ENCODE peak calls at places on chromosomes 12 and 14, in four cellular contexts. One of them, this sample, is unnamed.

GRCh38 chr12:124633269-124633953 is 66.0 kb upstream of the NCOR2 start:
- DNase-seq in HL-60: peak; percentile 45
- DNase-seq in GM12878: no peak
- DNase-seq in K562: no peak
- DNase-seq in this sample: no peak

GRCh38 chr12:24554612-24555300 is 394.1 kb downstream of the BCAT1 start:
- DNase-seq in K562: no peak
- DNase-seq in GM12878: no peak
- DNase-seq in HL-60: no peak
- DNase-seq in this sample: no peak

GRCh38 chr12:18935371-18935965 is 194.1 kb upstream of the PLEKHA5 start:
- DNase-seq in GM12878: no peak
- DNase-seq in K562: no peak
- DNase-seq in HL-60: no peak
- DNase-seq in this sample: no peak

GRCh38 chr14:101808020-101808641 is 46.6 kb downstream of the PPP2R5C start:
- DNase-seq in GM12878: no peak
- DNase-seq in K562: peak; percentile 48
- DNase-seq in HL-60: no peak
- DNase-seq in this sample: no peak

GRCh38 chr14:99616832-99617488 is 13.0 kb upstream of the CCDC85C start:
- DNase-seq in GM12878: no peak
- DNase-seq in K562: no peak
- DNase-seq in HL-60: no peak
- DNase-seq in this sample: no peak

GRCh38 chr12:15699886-15700285 is 89.3 kb downstream of the EPS8 start:
- DNase-seq in HL-60: no peak
- DNase-seq in K562: no peak
- DNase-seq in GM12878: no peak
- DNase-seq in this sample: no peak

GRCh38 chr12:27545666-27546065 is 21.7 kb downstream of the PPFIBP1 start:
- DNase-seq in HL-60: no peak
- DNase-seq in K562: no peak
- DNase-seq in GM12878: no peak
- DNase-seq in this sample: no peak

GRCh38 chr12:108722992-108723766 is 8.1 kb downstream of the CORO1C start:
- DNase-seq in GM12878: no peak
- DNase-seq in HL-60: peak; percentile 85
- DNase-seq in K562: no peak
- DNase-seq in this sample: no peak

GRCh38 chr14:92655372-92655771 is 93.1 kb downstream of the LGMN start:
- DNase-seq in HL-60: no peak
- DNase-seq in K562: no peak
- DNase-seq in GM12878: no peak
- DNase-seq in this sample: no peak

GRCh38 chr12:132584472-132584871 is 25.9 kb downstream of the LRCOL1 start:
- DNase-seq in K562: no peak
- DNase-seq in GM12878: no peak
- DNase-seq in HL-60: no peak
- DNase-seq in this sample: no peak

GRCh38 chr14:21083565-21084325 is 13.6 kb downstream of the ARHGEF40 start:
- DNase-seq in HL-60: no peak
- DNase-seq in K562: no peak
- DNase-seq in GM12878: no peak
- DNase-seq in this sample: no peak

GRCh38 chr14:91911474-91912032 is 35.9 kb downstream of the FBLN5 start:
- DNase-seq in HL-60: peak; percentile 43
- DNase-seq in K562: peak; percentile 10
- DNase-seq in GM12878: peak; percentile 13
- DNase-seq in this sample: peak; percentile 40

GRCh38 chr14:100895411-100895810 is 8.1 kb downstream of the RTL1 start:
- DNase-seq in HL-60: no peak
- DNase-seq in K562: no peak
- DNase-seq in GM12878: no peak
- DNase-seq in this sample: no peak

GRCh38 chr14:106879241-106879640 is 1352.9 kb downstream of the TMEM121 start:
- DNase-seq in K562: peak; percentile 22
- DNase-seq in HL-60: peak; percentile 88
- DNase-seq in GM12878: no peak
- DNase-seq in this sample: no peak

GRCh38 chr14:67579636-67580035 is 20.4 kb downstream of the PIGH start:
- DNase-seq in HL-60: no peak
- DNase-seq in GM12878: no peak
- DNase-seq in K562: no peak
- DNase-seq in this sample: no peak

GRCh38 chr14:101408077-101408831 is 153.0 kb upstream of the DIO3 start:
- DNase-seq in K562: no peak
- DNase-seq in HL-60: no peak
- DNase-seq in GM12878: no peak
- DNase-seq in this sample: no peak

GRCh38 chr14:68043752-68044151 is 224.2 kb downstream of the RAD51B start:
- DNase-seq in K562: no peak
- DNase-seq in HL-60: no peak
- DNase-seq in GM12878: no peak
- DNase-seq in this sample: no peak

GRCh38 chr12:49934505-49934904 is 16.0 kb upstream of the AQP2 start:
- DNase-seq in K562: no peak
- DNase-seq in HL-60: no peak
- DNase-seq in GM12878: no peak
- DNase-seq in this sample: no peak

GRCh38 chr12:50764861-50765324 is 992 bp downstream of the ATF1 start:
- DNase-seq in GM12878: no peak
- DNase-seq in HL-60: peak; percentile 49
- DNase-seq in K562: no peak
- DNase-seq in this sample: no peak

GRCh38 chr12:130335517-130336392 is 1.9 kb upstream of the PIWIL1 start:
- DNase-seq in K562: peak; percentile 42
- DNase-seq in HL-60: peak; percentile 24
- DNase-seq in GM12878: peak; percentile 3
- DNase-seq in this sample: no peak

GRCh38 chr12:48925218-48925871 is at the start of gene FKBP11:
- DNase-seq in HL-60: no peak
- DNase-seq in K562: no peak
- DNase-seq in GM12878: peak; percentile 30
- DNase-seq in this sample: peak; percentile 70

GRCh38 chr14:24921903-24922302 is 128.0 kb downstream of the STXBP6 start:
- DNase-seq in K562: no peak
- DNase-seq in HL-60: no peak
- DNase-seq in GM12878: no peak
- DNase-seq in this sample: no peak

GRCh38 chr12:50574621-50575348 is 70.0 kb downstream of the DIP2B start:
- DNase-seq in K562: no peak
- DNase-seq in GM12878: no peak
- DNase-seq in HL-60: no peak
- DNase-seq in this sample: no peak

GRCh38 chr12:21296751-21297406 is 37.8 kb downstream of the SLCO1A2 start:
- DNase-seq in GM12878: no peak
- DNase-seq in K562: peak; percentile 7
- DNase-seq in HL-60: no peak
- DNase-seq in this sample: no peak

GRCh38 chr12:96401061-96401871 is 1.0 kb upstream of the CDK17 start:
- DNase-seq in K562: peak; percentile 42
- DNase-seq in HL-60: peak; percentile 13
- DNase-seq in GM12878: peak; percentile 72
- DNase-seq in this sample: no peak

GRCh38 chr14:75513911-75514672 is 8.2 kb upstream of the BATF start:
- DNase-seq in GM12878: peak; percentile 72
- DNase-seq in K562: no peak
- DNase-seq in HL-60: no peak
- DNase-seq in this sample: no peak

GRCh38 chr12:121209629-121210572 is at the start of gene P2RX4:
- DNase-seq in K562: peak; percentile 97
- DNase-seq in HL-60: peak; percentile 87
- DNase-seq in GM12878: peak; percentile 44
- DNase-seq in this sample: peak; percentile 91

GRCh38 chr12:86256169-86256568 is at the start of gene MGAT4C:
- DNase-seq in HL-60: no peak
- DNase-seq in GM12878: no peak
- DNase-seq in K562: no peak
- DNase-seq in this sample: no peak

GRCh38 chr14:61178226-61179060 is 102.7 kb downstream of the TMEM30B start:
- DNase-seq in K562: no peak
- DNase-seq in GM12878: no peak
- DNase-seq in HL-60: no peak
- DNase-seq in this sample: no peak

GRCh38 chr12:88113871-88114270 is 28.0 kb downstream of the CEP290 start:
- DNase-seq in K562: no peak
- DNase-seq in HL-60: no peak
- DNase-seq in GM12878: no peak
- DNase-seq in this sample: no peak

GRCh38 chr14:60094306-60094897 is 2.7 kb downstream of the PCNX4 start:
- DNase-seq in HL-60: no peak
- DNase-seq in GM12878: no peak
- DNase-seq in K562: peak; percentile 33
- DNase-seq in this sample: no peak

GRCh38 chr14:60093606-60094005 is 1.9 kb downstream of the PCNX4 start:
- DNase-seq in HL-60: no peak
- DNase-seq in K562: no peak
- DNase-seq in GM12878: no peak
- DNase-seq in this sample: no peak

GRCh38 chr14:60092516-60092915 is 793 bp downstream of the PCNX4 start:
- DNase-seq in HL-60: peak; percentile 21
- DNase-seq in GM12878: no peak
- DNase-seq in K562: peak; percentile 8
- DNase-seq in this sample: no peak

GRCh38 chr14:60091550-60092511 is at the start of gene PCNX4:
- DNase-seq in GM12878: peak; percentile 96
- DNase-seq in K562: peak; percentile 84
- DNase-seq in HL-60: peak; percentile 98
- DNase-seq in this sample: peak; percentile 67

DNA sequence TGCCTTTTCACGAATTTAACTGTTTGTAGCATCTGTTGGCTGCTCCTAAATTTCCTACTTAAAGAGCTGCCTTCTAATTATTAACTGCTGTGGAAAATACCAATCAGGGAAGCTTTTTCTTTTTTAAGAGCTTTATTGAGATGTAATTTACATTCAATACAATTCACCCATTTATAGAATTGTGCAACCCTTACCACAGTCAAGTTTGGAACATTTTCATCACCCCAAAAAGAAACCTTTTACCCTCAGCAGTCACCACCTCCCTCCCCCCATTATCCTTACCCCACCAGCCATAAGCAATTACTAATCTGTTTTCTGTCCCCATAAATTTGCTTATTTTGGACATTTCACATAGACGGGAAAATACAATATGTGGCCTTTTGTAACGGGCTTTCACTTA is 1.4 kb downstream of the PCNX4 start:
- DNase-seq in K562: no peak
- DNase-seq in HL-60: no peak
- DNase-seq in GM12878: no peak
- DNase-seq in this sample: no peak
- TF ChIP-seq SPI1 in K562: no peak
- TF ChIP-seq SPI1 in HL-60: no peak
- TF ChIP-seq SPI1 in GM12878: no peak
- TF ChIP-seq SPI1 in this sample: no peak

GRCh38 chr12:13234045-13234641 is 37.6 kb downstream of the EMP1 start:
- DNase-seq in GM12878: no peak
- DNase-seq in K562: peak; percentile 36
- DNase-seq in HL-60: peak; percentile 35
- DNase-seq in this sample: no peak
- TF ChIP-seq SPI1 in GM12878: no peak
- TF ChIP-seq SPI1 in K562: no peak
- TF ChIP-seq SPI1 in HL-60: no peak
- TF ChIP-seq SPI1 in this sample: no peak

DNA sequence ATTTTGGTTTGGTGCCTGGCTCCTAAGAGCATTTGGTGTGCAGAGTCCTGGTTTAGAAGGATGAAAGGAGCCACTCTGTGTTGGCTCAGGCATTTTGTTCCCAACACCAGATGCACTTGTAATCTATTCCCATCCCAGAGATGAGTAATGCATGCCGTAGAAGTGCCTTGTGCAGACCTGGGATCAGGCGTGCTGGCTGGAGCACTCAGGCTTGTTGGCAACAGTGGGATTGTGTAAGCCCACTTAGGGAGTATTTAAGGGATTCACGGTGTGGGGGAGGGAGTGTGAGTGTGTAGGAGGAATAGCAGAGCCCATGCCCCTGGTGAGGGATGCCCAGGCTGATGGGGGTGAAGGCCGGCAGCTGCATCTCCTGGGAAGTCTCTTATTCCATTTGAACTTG is 501.6 kb upstream of the TBX3 start:
- DNase-seq in GM12878: no peak
- DNase-seq in K562: no peak
- DNase-seq in HL-60: no peak
- DNase-seq in this sample: no peak
- TF ChIP-seq SPI1 in GM12878: no peak
- TF ChIP-seq SPI1 in K562: no peak
- TF ChIP-seq SPI1 in HL-60: no peak
- TF ChIP-seq SPI1 in this sample: no peak

GRCh38 chr14:63465347-63465746 is 77.8 kb downstream of the PPP2R5E start:
- DNase-seq in K562: no peak
- DNase-seq in GM12878: no peak
- DNase-seq in HL-60: no peak
- DNase-seq in this sample: no peak
- TF ChIP-seq SPI1 in K562: no peak
- TF ChIP-seq SPI1 in GM12878: no peak
- TF ChIP-seq SPI1 in HL-60: no peak
- TF ChIP-seq SPI1 in this sample: no peak

GRCh38 chr12:80412343-80412953 is 31.6 kb upstream of the PTPRQ start:
- DNase-seq in GM12878: no peak
- DNase-seq in K562: peak; percentile 25
- DNase-seq in HL-60: peak; percentile 11
- DNase-seq in this sample: no peak
- TF ChIP-seq SPI1 in GM12878: no peak
- TF ChIP-seq SPI1 in K562: no peak
- TF ChIP-seq SPI1 in HL-60: no peak
- TF ChIP-seq SPI1 in this sample: no peak

This sample was measured in GM12891.